ENCODE peak calls at places on chromosomes 6 and 20, in six cellular contexts. Y, K, W, R, I and D are unnamed samples.

GRCh38 chr6:27295301-27296079 is 16.6 kb downstream of the POM121L2 start:
- DNase-seq in Y (no peak), K (peak), W (peak), R (no peak), I (no peak), D (no peak)

GRCh38 chr20:19583532-19584175 is 174.4 kb upstream of the RIN2 start:
- DNase-seq in Y (peak), K (no peak), W (peak), R (peak), I (no peak), D (peak)

GRCh38 chr20:5654557-5654956 is 95.6 kb upstream of the SHLD1 start:
- DNase-seq in Y (no peak), K (peak), W (peak), R (no peak), I (no peak), D (no peak)

GRCh38 chr20:59081036-59081435 is 38.5 kb upstream of the PRELID3B start:
- DNase-seq in Y (no peak), K (no peak), W (no peak), R (no peak), I (no peak), D (no peak)

GRCh38 chr6:117232191-117232590 is 33.2 kb upstream of the VGLL2 start:
- DNase-seq in Y (no peak), K (no peak), W (peak), R (no peak), I (no peak), D (no peak)

GRCh38 chr6:38713812-38714211 is 1.3 kb upstream of the DNAH8 start:
- DNase-seq in Y (no peak), K (no peak), W (no peak), R (no peak), I (peak), D (no peak)

GRCh38 chr6:32885698-32886286 is 31.8 kb downstream of the PSMB9 start:
- DNase-seq in Y (no peak), K (peak), W (peak), R (no peak), I (no peak), D (peak)

GRCh38 chr20:295804-296203 is 1.6 kb upstream of the ZCCHC3 start:
- DNase-seq in Y (no peak), K (no peak), W (no peak), R (no peak), I (no peak), D (no peak)

GRCh38 chr6:133359760-133360159 is 118.6 kb downstream of the EYA4 start:
- DNase-seq in Y (no peak), K (no peak), W (no peak), R (no peak), I (no peak), D (no peak)

GRCh38 chr20:40488401-40488800 is 200.6 kb downstream of the MAFB start:
- DNase-seq in Y (no peak), K (no peak), W (no peak), R (no peak), I (no peak), D (no peak)

GRCh38 chr6:28988536-28989415 is 16.3 kb downstream of the ZNF311 start:
- DNase-seq in Y (no peak), K (no peak), W (no peak), R (no peak), I (peak), D (peak)

GRCh38 chr6:167491403-167492095 is 166.7 kb downstream of the TTLL2 start:
- DNase-seq in Y (no peak), K (no peak), W (no peak), R (no peak), I (no peak), D (no peak)

GRCh38 chr6:29752451-29753308 is 29.4 kb downstream of the HLA-F start:
- DNase-seq in Y (peak), K (peak), W (peak), R (peak), I (peak), D (peak)

GRCh38 chr6:1391692-1392309 is 2.4 kb downstream of the FOXF2 start:
- DNase-seq in Y (no peak), K (no peak), W (no peak), R (no peak), I (no peak), D (no peak)

GRCh38 chr6:96811136-96811535 is 26.1 kb downstream of the GPR63 start:
- DNase-seq in Y (no peak), K (no peak), W (no peak), R (no peak), I (no peak), D (no peak)

GRCh38 chr20:52681288-52681687 is 290.9 kb upstream of the TSHZ2 start:
- DNase-seq in Y (no peak), K (no peak), W (no peak), R (no peak), I (no peak), D (no peak)

GRCh38 chr6:15960740-15961629 is 167.9 kb upstream of the MYLIP start:
- DNase-seq in Y (no peak), K (no peak), W (no peak), R (no peak), I (no peak), D (no peak)

GRCh38 chr6:83633149-83633548 is 75.8 kb downstream of the SNAP91 start:
- DNase-seq in Y (no peak), K (no peak), W (no peak), R (no peak), I (no peak), D (no peak)

GRCh38 chr6:121682666-121683065 is 247.2 kb downstream of the GJA1 start:
- DNase-seq in Y (no peak), K (no peak), W (no peak), R (no peak), I (no peak), D (no peak)

GRCh38 chr20:1307571-1307971 is 21.4 kb downstream of the SDCBP2 start:
- DNase-seq in Y (no peak), K (no peak), W (no peak), R (no peak), I (no peak), D (no peak)

GRCh38 chr20:36209921-36210320 is 26.4 kb upstream of the AAR2 start:
- DNase-seq in Y (no peak), K (no peak), W (no peak), R (no peak), I (no peak), D (no peak)